ENCODE peak calls at places on chromosomes 6 and 20, in four cellular contexts. J is brain microvascular endothelial cell, X is T follicular helper cell, B is lower leg skin. K is an unnamed sample.

GRCh38 chr6:135546680-135547418 is 49.3 kb upstream of the AHI1 start:
- DNase-seq in J (no peak), B (no peak), X (no peak), K (no peak)

GRCh38 chr20:57396638-57397003 is 5.4 kb downstream of the RBM38 start:
- DNase-seq in X (no peak), J (no peak), B (no peak), K (no peak)

GRCh38 chr6:40674170-40674569 is 87.0 kb upstream of the LRFN2 start:
- DNase-seq in X (no peak), J (no peak), B (no peak), K (no peak)

GRCh38 chr6:136127856-136128255 is 122.3 kb downstream of the MTFR2 start:
- DNase-seq in J (no peak), X (no peak), B (no peak), K (no peak)

GRCh38 chr6:33289784-33290315 is 449 bp downstream of the PFDN6 start:
- DNase-seq in X (no peak), B (no peak), J (no peak), K (no peak)

GRCh38 chr6:116616757-116617093 is 446 bp downstream of the RSPH4A start:
- DNase-seq in X (no peak), B (no peak), J (no peak), K (peak; percentile 10)

GRCh38 chr20:57840066-57840465 is 130.3 kb upstream of the PMEPA1 start:
- DNase-seq in B (peak; percentile 84), X (no peak), J (no peak), K (no peak)

GRCh38 chr20:24665741-24666191 is 196.3 kb downstream of the SYNDIG1 start:
- DNase-seq in X (no peak), B (peak; percentile 58), J (no peak), K (no peak)

GRCh38 chr20:34713194-34713943 is 9.2 kb downstream of the TP53INP2 start:
- DNase-seq in B (peak; percentile 45), J (peak; percentile 100), X (no peak), K (peak; percentile 94)

GRCh38 chr6:96841241-96841824 is 4.1 kb upstream of the GPR63 start:
- DNase-seq in J (no peak), B (no peak), X (no peak), K (no peak)

GRCh38 chr20:47360489-47361267 is 4.2 kb upstream of the ZMYND8 start:
- DNase-seq in X (no peak), B (peak; percentile 96), J (peak; percentile 93), K (peak; percentile 94)

GRCh38 chr6:149190228-149190831 is 127.2 kb upstream of the TAB2 start:
- DNase-seq in J (peak; percentile 39), B (no peak), X (no peak), K (peak; percentile 55)

GRCh38 chr6:145491126-145491525 is 244.2 kb downstream of the EPM2A start:
- DNase-seq in B (no peak), X (no peak), J (no peak), K (no peak)

GRCh38 chr6:108661430-108661829 is 100.7 kb downstream of the FOXO3 start:
- DNase-seq in X (no peak), B (no peak), J (peak; percentile 47), K (peak; percentile 19)

GRCh38 chr6:67722861-67723261 is 912.2 kb upstream of the ADGRB3 start:
- DNase-seq in J (no peak), X (no peak), B (peak; percentile 61), K (no peak)

GRCh38 chr20:62590301-62591121 is 51.8 kb upstream of the SLCO4A1 start:
- DNase-seq in B (no peak), J (peak; percentile 17), X (no peak), K (peak; percentile 91)

GRCh38 chr20:49445176-49445575 is 37.3 kb downstream of the KCNB1 start:
- DNase-seq in X (no peak), J (no peak), B (no peak), K (peak; percentile 23)

GRCh38 chr6:16179970-16180431 is 51.1 kb downstream of the MYLIP start:
- DNase-seq in B (no peak), J (no peak), X (peak; percentile 41), K (no peak)